ENCODE peak calls at places on chromosome 10, in eight cellular contexts. G, Z, P, O, A, C, T and S are unnamed samples. For H3K36me3, the result is how much of the 10 kb centered on the place peaks cover.

GRCh38 chr10:97849491-97850402 is at the start of gene GOLGA7B:
- DNase-seq in G (peak), Z (peak), P (peak), O (no peak), A (peak), C (no peak), T (peak), S (peak)

GRCh38 chr10:92052741-92053140 is 129.2 kb downstream of the BTAF1 start:
- DNase-seq in G (no peak), Z (no peak), P (no peak), O (no peak), A (no peak), C (no peak), T (no peak), S (no peak)

GRCh38 chr10:49611166-49611814 is 1.2 kb downstream of the SLC18A3 start:
- DNase-seq in G (peak), Z (no peak), P (no peak), O (peak), A (no peak), C (no peak), T (no peak), S (no peak)

GRCh38 chr10:99443483-99443882 is 13.1 kb upstream of the GOT1 start:
- DNase-seq in G (no peak), Z (no peak), P (no peak), O (no peak), A (no peak), C (no peak), T (no peak), S (no peak)

GRCh38 chr10:78377362-78377761 is 343.7 kb downstream of the RPS24 start:
- DNase-seq in G (no peak), Z (no peak), P (no peak), O (no peak), A (no peak), C (no peak), T (no peak), S (no peak)

GRCh38 chr10:126421745-126422144 is 33.5 kb upstream of the ADAM12 start:
- DNase-seq in G (no peak), Z (no peak), P (no peak), O (no peak), A (no peak), C (no peak), T (no peak), S (no peak)

GRCh38 chr10:63057509-63057908 is 75.6 kb upstream of the NRBF2 start:
- DNase-seq in G (peak), Z (no peak), P (no peak), O (no peak), A (no peak), C (no peak), T (no peak), S (no peak)

GRCh38 chr10:35194906-35195305 is 68.3 kb downstream of the CREM start:
- DNase-seq in G (no peak), Z (no peak), P (no peak), O (no peak), A (no peak), C (no peak), T (no peak), S (no peak)

GRCh38 chr10:32373496-32373895 is 26.5 kb upstream of the EPC1 start:
- DNase-seq in G (no peak), Z (no peak), P (no peak), O (no peak), A (no peak), C (no peak), T (no peak), S (no peak)

GRCh38 chr10:120475844-120476791 is 19.1 kb downstream of the PLPP4 start:
- DNase-seq in G (no peak), Z (no peak), P (no peak), O (no peak), A (peak), C (no peak), T (no peak), S (no peak)

GRCh38 chr10:12708921-12709320 is 292.6 kb downstream of the CCDC3 start:
- DNase-seq in G (no peak), Z (no peak), P (no peak), O (peak), A (no peak), C (no peak), T (no peak), S (no peak)

GRCh38 chr10:122232781-122233180 is 38.3 kb upstream of the BTBD16 start:
- DNase-seq in G (no peak), Z (no peak), P (no peak), O (no peak), A (no peak), C (no peak), T (no peak), S (no peak)

GRCh38 chr10:55287346-55287745 is 486.3 kb upstream of the PCDH15 start:
- DNase-seq in G (no peak), Z (no peak), P (no peak), O (no peak), A (no peak), C (no peak), T (no peak), S (no peak)

GRCh38 chr10:17510242-17510908 is 56.0 kb upstream of the ST8SIA6 start:
- DNase-seq in G (no peak), Z (no peak), P (no peak), O (no peak), A (no peak), C (no peak), T (no peak), S (no peak)

GRCh38 chr10:7887417-7887816 is 69.1 kb downstream of the TAF3 start:
- DNase-seq in G (no peak), Z (no peak), P (no peak), O (no peak), A (no peak), C (no peak), T (no peak), S (no peak)

GRCh38 chr10:86043236-86043635 is 323.4 kb downstream of the GRID1 start:
- DNase-seq in G (no peak), Z (no peak), P (no peak), O (no peak), A (no peak), C (no peak), T (no peak), S (no peak)

GRCh38 chr10:127550861-127551260 is 1.8 kb downstream of the NPS start:
- DNase-seq in G (no peak), Z (no peak), P (no peak), O (no peak), A (no peak), C (no peak), T (no peak), S (no peak)

DNA sequence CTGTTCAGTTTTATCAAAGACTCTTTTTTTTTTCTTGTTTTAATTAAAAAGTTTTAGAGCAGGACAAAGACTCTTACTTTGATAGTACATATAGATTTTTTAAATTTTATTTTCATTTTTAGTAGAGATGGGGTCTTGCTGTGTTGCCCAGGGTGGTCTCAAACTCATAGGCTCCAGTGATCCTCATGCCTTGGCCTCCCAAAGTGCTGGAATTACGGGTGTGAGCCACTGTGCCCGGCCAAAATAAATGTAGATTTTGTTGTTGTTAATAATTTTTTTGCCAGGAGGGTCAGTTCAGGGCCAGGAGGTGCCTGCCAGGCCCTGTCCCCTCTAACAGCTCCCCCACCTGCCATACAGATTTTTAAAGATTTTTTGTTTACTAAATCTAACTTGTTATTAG is 17.0 kb downstream of the DENND10 start:
- DNase-seq in G (no peak), Z (no peak), P (no peak), O (no peak), A (no peak), C (no peak), T (no peak), S (no peak)
- H3K36me3 ChIP-seq in G (under half), Z (under half), P (under half), O (under half), A (under half), C (under half), T (under half), S (half or more)

DNA sequence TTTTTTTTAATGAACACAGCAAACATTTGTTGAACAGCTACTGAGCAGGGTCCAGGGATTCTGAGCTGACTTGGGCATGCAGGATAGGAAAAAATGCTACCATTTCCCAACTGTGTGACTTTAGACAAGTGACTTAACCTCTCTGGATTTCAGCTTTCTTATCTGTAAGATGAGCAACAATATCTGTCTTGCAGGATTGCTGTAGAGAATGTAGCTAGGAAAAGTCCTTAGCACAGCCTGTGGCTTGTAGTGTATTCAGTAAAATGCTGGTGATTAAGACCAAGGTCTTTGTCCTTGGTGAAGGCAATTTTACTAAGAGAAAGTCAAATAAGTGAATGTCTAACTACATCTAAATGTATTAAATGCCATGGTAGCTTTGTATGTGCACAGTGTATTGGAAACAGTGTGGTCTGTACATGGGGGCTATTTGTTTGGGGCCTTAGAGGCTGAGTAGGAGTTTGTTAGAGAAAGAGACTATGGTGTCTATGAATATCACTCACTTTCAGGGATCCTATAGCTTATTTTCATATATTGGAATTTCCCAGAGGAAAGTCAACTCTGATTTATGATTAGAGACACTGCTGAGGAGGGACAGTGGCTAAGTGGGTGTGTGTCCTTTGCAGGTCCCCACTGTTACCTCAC is 118.9 kb downstream of the CDH23 start:
- DNase-seq in G (no peak), Z (no peak), P (no peak), O (no peak), A (no peak), C (no peak), T (no peak), S (no peak)
- TF ChIP-seq CTCF in G (no peak), Z (no peak), P (no peak), O (no peak), A (no peak), C (no peak), T (no peak), S (no peak)

GRCh38 chr10:125034671-125035070 is 92.7 kb downstream of the ZRANB1 start:
- DNase-seq in G (no peak), Z (no peak), P (peak), O (no peak), A (no peak), C (no peak), T (no peak), S (no peak)
- H3K4me3 ChIP-seq in G (no peak), Z (no peak), P (no peak), O (no peak), A (no peak), C (no peak), T (no peak), S (no peak)

GRCh38 chr10:36375107-36375506 is 733.0 kb upstream of the FZD8 start:
- DNase-seq in G (no peak), Z (no peak), P (no peak), O (no peak), A (no peak), C (no peak), T (no peak), S (no peak)
- H3K36me3 ChIP-seq in G (under half), Z (under half), P (under half), O (under half), A (under half), C (under half), T (under half), S (under half)